ENCODE peak calls at places on chromosome 21, in eight cellular contexts. One of them, this sample, is unnamed.

GRCh38 chr21:37868896-37869295 is 47.4 kb downstream of the KCNJ6 start:
- DNase-seq in pancreas: no peak
- DNase-seq in CD8-positive, alpha-beta memory T cell: no peak
- DNase-seq in CD4-positive, alpha-beta memory T cell: no peak
- DNase-seq in H9: no peak
- DNase-seq in tibial nerve: no peak
- DNase-seq in GM23248: peak; percentile 86
- DNase-seq in cardiac muscle cell: no peak
- DNase-seq in this sample: no peak

GRCh38 chr21:34126691-34127090 is 53.3 kb downstream of the MRPS6 start:
- DNase-seq in pancreas: no peak
- DNase-seq in CD8-positive, alpha-beta memory T cell: no peak
- DNase-seq in CD4-positive, alpha-beta memory T cell: no peak
- DNase-seq in H9: no peak
- DNase-seq in tibial nerve: no peak
- DNase-seq in GM23248: peak; percentile 87
- DNase-seq in cardiac muscle cell: no peak
- DNase-seq in this sample: no peak

GRCh38 chr21:29343517-29343916 is 44.8 kb downstream of the BACH1 start:
- DNase-seq in pancreas: no peak
- DNase-seq in CD8-positive, alpha-beta memory T cell: no peak
- DNase-seq in CD4-positive, alpha-beta memory T cell: no peak
- DNase-seq in H9: no peak
- DNase-seq in tibial nerve: no peak
- DNase-seq in GM23248: peak; percentile 80
- DNase-seq in cardiac muscle cell: peak; percentile 43
- DNase-seq in this sample: no peak

GRCh38 chr21:38824124-38824822 is 18.5 kb downstream of the ETS2 start:
- DNase-seq in pancreas: no peak
- DNase-seq in CD8-positive, alpha-beta memory T cell: no peak
- DNase-seq in CD4-positive, alpha-beta memory T cell: no peak
- DNase-seq in H9: no peak
- DNase-seq in tibial nerve: no peak
- DNase-seq in GM23248: peak; percentile 75
- DNase-seq in cardiac muscle cell: no peak
- DNase-seq in this sample: no peak

GRCh38 chr21:16587141-16587570 is 857.4 kb downstream of the USP25 start:
- DNase-seq in pancreas: peak; percentile 76
- DNase-seq in CD8-positive, alpha-beta memory T cell: no peak
- DNase-seq in CD4-positive, alpha-beta memory T cell: no peak
- DNase-seq in H9: peak; percentile 41
- DNase-seq in tibial nerve: peak; percentile 30
- DNase-seq in GM23248: peak; percentile 80
- DNase-seq in cardiac muscle cell: peak; percentile 87
- DNase-seq in this sample: no peak

GRCh38 chr21:32328595-32328994 is 29.9 kb downstream of the MRAP start:
- DNase-seq in pancreas: no peak
- DNase-seq in CD8-positive, alpha-beta memory T cell: no peak
- DNase-seq in CD4-positive, alpha-beta memory T cell: no peak
- DNase-seq in H9: no peak
- DNase-seq in tibial nerve: no peak
- DNase-seq in GM23248: peak; percentile 62
- DNase-seq in cardiac muscle cell: peak; percentile 42
- DNase-seq in this sample: no peak

GRCh38 chr21:37869661-37870060 is 46.6 kb downstream of the KCNJ6 start:
- DNase-seq in pancreas: no peak
- DNase-seq in CD8-positive, alpha-beta memory T cell: no peak
- DNase-seq in CD4-positive, alpha-beta memory T cell: no peak
- DNase-seq in H9: no peak
- DNase-seq in tibial nerve: no peak
- DNase-seq in GM23248: no peak
- DNase-seq in cardiac muscle cell: no peak
- DNase-seq in this sample: no peak

GRCh38 chr21:26124421-26124833 is 46.1 kb downstream of the APP start:
- DNase-seq in pancreas: no peak
- DNase-seq in CD8-positive, alpha-beta memory T cell: no peak
- DNase-seq in CD4-positive, alpha-beta memory T cell: no peak
- DNase-seq in H9: no peak
- DNase-seq in tibial nerve: no peak
- DNase-seq in GM23248: peak; percentile 51
- DNase-seq in cardiac muscle cell: peak; percentile 60
- DNase-seq in this sample: no peak

GRCh38 chr21:27545754-27546349 is 579.0 kb upstream of the ADAMTS5 start:
- DNase-seq in pancreas: no peak
- DNase-seq in CD8-positive, alpha-beta memory T cell: no peak
- DNase-seq in CD4-positive, alpha-beta memory T cell: no peak
- DNase-seq in H9: no peak
- DNase-seq in tibial nerve: no peak
- DNase-seq in GM23248: no peak
- DNase-seq in cardiac muscle cell: no peak
- DNase-seq in this sample: no peak

GRCh38 chr21:42278750-42279149 is 36.5 kb downstream of the TFF3 start:
- DNase-seq in pancreas: no peak
- DNase-seq in CD8-positive, alpha-beta memory T cell: no peak
- DNase-seq in CD4-positive, alpha-beta memory T cell: peak; percentile 10
- DNase-seq in H9: no peak
- DNase-seq in tibial nerve: no peak
- DNase-seq in GM23248: no peak
- DNase-seq in cardiac muscle cell: no peak
- DNase-seq in this sample: no peak

GRCh38 chr21:27275294-27275927 is 308.5 kb upstream of the ADAMTS5 start:
- DNase-seq in pancreas: no peak
- DNase-seq in CD8-positive, alpha-beta memory T cell: no peak
- DNase-seq in CD4-positive, alpha-beta memory T cell: no peak
- DNase-seq in H9: no peak
- DNase-seq in tibial nerve: no peak
- DNase-seq in GM23248: peak; percentile 84
- DNase-seq in cardiac muscle cell: peak; percentile 78
- DNase-seq in this sample: no peak

GRCh38 chr21:40512590-40512989 is 334.4 kb downstream of the DSCAM start:
- DNase-seq in pancreas: no peak
- DNase-seq in CD8-positive, alpha-beta memory T cell: no peak
- DNase-seq in CD4-positive, alpha-beta memory T cell: no peak
- DNase-seq in H9: peak; percentile 54
- DNase-seq in tibial nerve: no peak
- DNase-seq in GM23248: no peak
- DNase-seq in cardiac muscle cell: no peak
- DNase-seq in this sample: no peak
- H3K9me3 ChIP-seq in pancreas: no peaks in the 10 kb centered on the region
- H3K9me3 ChIP-seq in CD8-positive, alpha-beta memory T cell: no peaks in the 10 kb centered on the region
- H3K9me3 ChIP-seq in CD4-positive, alpha-beta memory T cell: no peaks in the 10 kb centered on the region
- H3K9me3 ChIP-seq in H9: no peaks in the 10 kb centered on the region
- H3K9me3 ChIP-seq in tibial nerve: no peaks in the 10 kb centered on the region
- H3K9me3 ChIP-seq in GM23248: no peaks in the 10 kb centered on the region
- H3K9me3 ChIP-seq in cardiac muscle cell: no peaks in the 10 kb centered on the region
- H3K9me3 ChIP-seq in this sample: no peaks in the 10 kb centered on the region

DNA sequence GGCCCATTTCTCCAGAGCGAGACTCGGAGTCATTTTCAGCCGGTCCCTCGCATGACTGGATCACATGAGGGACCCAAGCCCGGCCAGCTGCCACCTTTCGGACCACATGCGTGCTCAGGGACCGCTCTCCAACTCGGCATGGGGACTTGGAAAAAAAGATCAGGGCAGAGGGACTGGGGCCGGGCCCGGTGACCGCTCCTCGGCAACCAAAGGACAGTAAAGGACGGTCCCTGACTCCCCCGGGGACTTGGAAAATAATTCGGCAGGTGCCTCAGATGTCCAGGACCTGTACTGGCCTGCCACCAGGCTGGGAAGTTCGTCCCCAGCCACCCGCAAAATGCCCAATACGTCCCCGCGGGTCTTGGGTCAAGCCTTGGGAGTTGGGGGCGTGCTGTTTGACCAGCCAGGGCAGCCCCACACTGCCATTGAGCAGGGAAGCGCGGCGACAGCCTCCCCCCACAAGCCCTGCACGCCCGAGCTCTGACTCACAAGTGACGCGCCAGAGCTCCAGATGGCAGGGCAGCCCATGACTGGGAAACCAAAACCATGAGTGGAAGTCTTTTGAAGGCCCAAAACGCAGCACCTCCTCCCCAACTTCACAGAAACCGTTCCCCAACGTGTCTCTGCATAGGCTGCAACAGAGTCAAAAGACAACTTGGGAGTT is 134.5 kb downstream of the LIPI start:
- DNase-seq in pancreas: peak; percentile 59
- DNase-seq in CD8-positive, alpha-beta memory T cell: no peak
- DNase-seq in CD4-positive, alpha-beta memory T cell: no peak
- DNase-seq in H9: no peak
- DNase-seq in tibial nerve: no peak
- DNase-seq in GM23248: peak; percentile 6
- DNase-seq in cardiac muscle cell: no peak
- DNase-seq in this sample: no peak
- H3K9me3 ChIP-seq in pancreas: no peaks in the 10 kb centered on the region
- H3K9me3 ChIP-seq in CD8-positive, alpha-beta memory T cell: no peaks in the 10 kb centered on the region
- H3K9me3 ChIP-seq in CD4-positive, alpha-beta memory T cell: no peaks in the 10 kb centered on the region
- H3K9me3 ChIP-seq in H9: no peaks in the 10 kb centered on the region
- H3K9me3 ChIP-seq in tibial nerve: no peaks in the 10 kb centered on the region
- H3K9me3 ChIP-seq in GM23248: no peaks in the 10 kb centered on the region
- H3K9me3 ChIP-seq in cardiac muscle cell: no peaks in the 10 kb centered on the region
- H3K9me3 ChIP-seq in this sample: no peaks in the 10 kb centered on the region

GRCh38 chr21:44517175-44517899 is 22.7 kb downstream of the KRTAP10-1 start:
- DNase-seq in pancreas: peak; percentile 82
- DNase-seq in CD8-positive, alpha-beta memory T cell: no peak
- DNase-seq in CD4-positive, alpha-beta memory T cell: no peak
- DNase-seq in H9: peak; percentile 77
- DNase-seq in tibial nerve: no peak
- DNase-seq in GM23248: peak; percentile 28
- DNase-seq in cardiac muscle cell: no peak
- DNase-seq in this sample: no peak

GRCh38 chr21:44518684-44519083 is 21.3 kb downstream of the KRTAP10-1 start:
- DNase-seq in pancreas: peak; percentile 24
- DNase-seq in CD8-positive, alpha-beta memory T cell: no peak
- DNase-seq in CD4-positive, alpha-beta memory T cell: no peak
- DNase-seq in H9: no peak
- DNase-seq in tibial nerve: no peak
- DNase-seq in GM23248: no peak
- DNase-seq in cardiac muscle cell: no peak
- DNase-seq in this sample: no peak

GRCh38 chr21:44521301-44521927 is 18.6 kb downstream of the KRTAP10-1 start:
- DNase-seq in pancreas: peak; percentile 41
- DNase-seq in CD8-positive, alpha-beta memory T cell: no peak
- DNase-seq in CD4-positive, alpha-beta memory T cell: no peak
- DNase-seq in H9: no peak
- DNase-seq in tibial nerve: no peak
- DNase-seq in GM23248: no peak
- DNase-seq in cardiac muscle cell: no peak
- DNase-seq in this sample: no peak

GRCh38 chr21:44520326-44521300 is 19.4 kb downstream of the KRTAP10-1 start:
- DNase-seq in pancreas: peak; percentile 54
- DNase-seq in CD8-positive, alpha-beta memory T cell: no peak
- DNase-seq in CD4-positive, alpha-beta memory T cell: no peak
- DNase-seq in H9: no peak
- DNase-seq in tibial nerve: no peak
- DNase-seq in GM23248: no peak
- DNase-seq in cardiac muscle cell: no peak
- DNase-seq in this sample: no peak

GRCh38 chr21:44519346-44520325 is 20.4 kb downstream of the KRTAP10-1 start:
- DNase-seq in pancreas: peak; percentile 32
- DNase-seq in CD8-positive, alpha-beta memory T cell: no peak
- DNase-seq in CD4-positive, alpha-beta memory T cell: no peak
- DNase-seq in H9: no peak
- DNase-seq in tibial nerve: no peak
- DNase-seq in GM23248: no peak
- DNase-seq in cardiac muscle cell: no peak
- DNase-seq in this sample: no peak
- H3K9me3 ChIP-seq in pancreas: no peaks in the 10 kb centered on the region
- H3K9me3 ChIP-seq in CD8-positive, alpha-beta memory T cell: no peaks in the 10 kb centered on the region
- H3K9me3 ChIP-seq in CD4-positive, alpha-beta memory T cell: no peaks in the 10 kb centered on the region
- H3K9me3 ChIP-seq in H9: no peaks in the 10 kb centered on the region
- H3K9me3 ChIP-seq in tibial nerve: no peaks in the 10 kb centered on the region
- H3K9me3 ChIP-seq in GM23248: no peaks in the 10 kb centered on the region
- H3K9me3 ChIP-seq in cardiac muscle cell: no peaks in the 10 kb centered on the region
- H3K9me3 ChIP-seq in this sample: no peaks in the 10 kb centered on the region

DNA sequence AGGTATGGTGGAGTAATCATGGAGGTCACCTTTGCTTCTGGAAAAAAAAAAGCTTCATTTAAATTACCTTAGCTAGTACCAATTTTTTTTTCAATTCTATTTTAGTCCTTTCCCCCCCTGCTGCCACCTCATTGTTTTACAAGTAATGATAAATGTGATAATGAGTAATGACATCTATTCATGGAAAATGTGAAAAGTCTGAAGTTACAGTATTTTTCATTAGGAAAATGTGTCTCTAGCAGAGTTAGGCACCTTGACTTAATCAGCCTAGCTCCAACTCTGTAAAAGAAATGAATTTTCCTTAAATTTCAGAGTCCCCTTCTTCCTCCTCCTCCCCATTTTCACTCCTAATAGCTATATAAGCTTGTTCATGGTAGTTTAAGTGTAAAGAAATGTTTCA is 204.9 kb upstream of the USP25 start:
- DNase-seq in pancreas: no peak
- DNase-seq in CD8-positive, alpha-beta memory T cell: no peak
- DNase-seq in CD4-positive, alpha-beta memory T cell: no peak
- DNase-seq in H9: no peak
- DNase-seq in tibial nerve: no peak
- DNase-seq in GM23248: no peak
- DNase-seq in cardiac muscle cell: no peak
- DNase-seq in this sample: no peak
- H3K9me3 ChIP-seq in pancreas: no peaks in the 10 kb centered on the region
- H3K9me3 ChIP-seq in CD8-positive, alpha-beta memory T cell: no peaks in the 10 kb centered on the region
- H3K9me3 ChIP-seq in CD4-positive, alpha-beta memory T cell: no peaks in the 10 kb centered on the region
- H3K9me3 ChIP-seq in H9: no peaks in the 10 kb centered on the region
- H3K9me3 ChIP-seq in tibial nerve: no peaks in the 10 kb centered on the region
- H3K9me3 ChIP-seq in GM23248: no peaks in the 10 kb centered on the region
- H3K9me3 ChIP-seq in cardiac muscle cell: no peaks in the 10 kb centered on the region
- H3K9me3 ChIP-seq in this sample: no peaks in the 10 kb centered on the region